ENCODE peak calls at places on chromosomes 5 and 9, in five cellular contexts. K is MM.1S, W is neural progenitor cell, N is GM23248, J is H9. O is an unnamed sample. For H3K79me2, the result is how much of the 10 kb centered on the place peaks cover.

GRCh38 chr9:4038182-4038723 is 261.6 kb downstream of the GLIS3 start:
- DNase-seq in K (no peak), W (no peak), N (peak), J (no peak), O (peak)

GRCh38 chr5:178769617-178770290 is 39.3 kb upstream of the ZNF354A start:
- DNase-seq in K (no peak), W (no peak), N (no peak), J (no peak), O (no peak)

GRCh38 chr5:133947431-133947841 is 21.0 kb downstream of the C5orf15 start:
- DNase-seq in K (no peak), W (no peak), N (no peak), J (no peak), O (peak)

GRCh38 chr9:85433046-85433445 is 308.7 kb downstream of the AGTPBP1 start:
- DNase-seq in K (no peak), W (no peak), N (no peak), J (no peak), O (no peak)

GRCh38 chr9:130043654-130044623 is 950 bp upstream of the FNBP1 start:
- DNase-seq in K (no peak), W (peak), N (peak), J (peak), O (peak)

GRCh38 chr5:109759304-109759703 is 69.6 kb downstream of the MAN2A1 start:
- DNase-seq in K (no peak), W (no peak), N (peak), J (no peak), O (no peak)

GRCh38 chr5:62152394-62153123 is 153.4 kb upstream of the KIF2A start:
- DNase-seq in K (no peak), W (peak), N (no peak), J (no peak), O (no peak)

GRCh38 chr5:83567741-83568530 is 96.4 kb downstream of the VCAN start:
- DNase-seq in K (peak), W (no peak), N (peak), J (no peak), O (peak)

GRCh38 chr5:135213466-135214239 is 179.6 kb upstream of the PITX1 start:
- DNase-seq in K (no peak), W (no peak), N (no peak), J (peak), O (no peak)

GRCh38 chr5:134406390-134406789 is 5.3 kb downstream of the CDKN2AIPNL start:
- DNase-seq in K (no peak), W (no peak), N (peak), J (no peak), O (no peak)

GRCh38 chr9:126700903-126701819 is 87.4 kb downstream of the LMX1B start:
- DNase-seq in K (no peak), W (peak), N (no peak), J (no peak), O (no peak)

GRCh38 chr5:58666141-58666540 is 83.3 kb downstream of the RAB3C start:
- DNase-seq in K (no peak), W (no peak), N (no peak), J (no peak), O (no peak)

GRCh38 chr9:34430843-34431437 is 27.4 kb downstream of the FAM219A start:
- DNase-seq in K (peak), W (peak), N (peak), J (peak), O (peak)

GRCh38 chr5:153456354-153456753 is 34.1 kb upstream of the GRIA1 start:
- DNase-seq in K (no peak), W (no peak), N (no peak), J (peak), O (no peak)

GRCh38 chr9:109167716-109168115 is 667 bp upstream of the FRRS1L start:
- DNase-seq in K (no peak), W (no peak), N (no peak), J (no peak), O (no peak)

GRCh38 chr5:153496835-153497234 is 6.4 kb downstream of the GRIA1 start:
- DNase-seq in K (peak), W (peak), N (peak), J (no peak), O (peak)

GRCh38 chr9:135075234-135076142 is 12.0 kb upstream of the OLFM1 start:
- DNase-seq in K (no peak), W (peak), N (peak), J (peak), O (no peak)

GRCh38 chr9:84754461-84754860 is 84.9 kb downstream of the NTRK2 start:
- DNase-seq in K (no peak), W (no peak), N (no peak), J (no peak), O (no peak)

GRCh38 chr9:126219166-126219565 is 107.5 kb upstream of the MVB12B start:
- DNase-seq in K (no peak), W (no peak), N (no peak), J (no peak), O (no peak)

GRCh38 chr9:133405508-133406009 is 12.3 kb downstream of the REXO4 start:
- DNase-seq in K (no peak), W (no peak), N (peak), J (no peak), O (peak)

GRCh38 chr9:14315754-14316573 is 2.0 kb upstream of the NFIB start:
- DNase-seq in K (no peak), W (peak), N (peak), J (peak), O (peak)

GRCh38 chr9:116998305-116998704 is 311.2 kb downstream of the TRIM32 start:
- DNase-seq in K (peak), W (peak), N (peak), J (no peak), O (peak)

DNA sequence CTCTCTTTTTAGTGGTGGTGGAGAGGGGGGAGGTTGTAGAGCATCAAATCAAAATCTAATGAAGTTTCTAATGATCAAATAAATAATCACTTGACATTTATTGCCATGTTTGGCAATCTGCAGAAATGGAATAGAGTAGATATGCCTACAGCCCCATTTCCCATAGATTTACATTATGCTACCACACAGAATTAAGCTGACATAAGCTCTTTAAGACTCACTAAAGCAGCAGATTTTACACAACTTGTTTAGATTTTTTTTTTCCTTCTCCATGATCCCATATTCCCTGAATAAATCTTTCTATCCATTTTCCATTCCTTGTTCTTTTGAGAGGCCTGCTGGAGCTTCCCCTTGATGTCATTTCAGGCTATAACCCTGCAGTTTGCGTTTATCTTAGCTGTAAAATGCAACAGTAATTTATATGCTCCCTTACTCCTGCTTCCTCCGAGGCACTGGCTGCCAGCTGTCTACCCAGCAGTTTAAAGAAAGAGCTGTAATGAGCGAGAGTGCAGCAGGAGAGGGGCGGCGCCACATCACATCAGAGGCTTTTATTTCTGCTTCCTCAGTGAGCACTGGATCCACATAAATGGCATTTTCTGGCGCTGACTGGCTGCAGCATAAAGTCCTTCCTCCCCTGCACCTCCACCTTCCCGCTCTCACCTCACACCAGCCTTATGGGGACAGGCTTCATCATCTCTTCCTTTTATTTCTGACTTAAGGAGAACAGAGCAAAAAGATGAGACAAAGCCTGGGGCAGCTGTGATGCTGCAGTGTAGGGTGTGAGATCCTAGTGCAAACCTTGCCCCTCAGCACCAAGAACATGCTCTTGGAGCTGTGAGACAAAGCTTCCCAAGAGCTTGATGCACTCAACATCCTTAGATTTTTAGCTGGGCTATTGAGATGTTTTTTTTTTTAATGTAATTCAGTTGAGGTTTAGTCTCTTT is 829.4 kb upstream of the ZNF608 start:
- DNase-seq in K (no peak), W (peak), N (no peak), J (peak), O (peak)
- H2AFZ ChIP-seq in K (no peak), W (peak), N (no peak), J (peak), O (peak)

DNA sequence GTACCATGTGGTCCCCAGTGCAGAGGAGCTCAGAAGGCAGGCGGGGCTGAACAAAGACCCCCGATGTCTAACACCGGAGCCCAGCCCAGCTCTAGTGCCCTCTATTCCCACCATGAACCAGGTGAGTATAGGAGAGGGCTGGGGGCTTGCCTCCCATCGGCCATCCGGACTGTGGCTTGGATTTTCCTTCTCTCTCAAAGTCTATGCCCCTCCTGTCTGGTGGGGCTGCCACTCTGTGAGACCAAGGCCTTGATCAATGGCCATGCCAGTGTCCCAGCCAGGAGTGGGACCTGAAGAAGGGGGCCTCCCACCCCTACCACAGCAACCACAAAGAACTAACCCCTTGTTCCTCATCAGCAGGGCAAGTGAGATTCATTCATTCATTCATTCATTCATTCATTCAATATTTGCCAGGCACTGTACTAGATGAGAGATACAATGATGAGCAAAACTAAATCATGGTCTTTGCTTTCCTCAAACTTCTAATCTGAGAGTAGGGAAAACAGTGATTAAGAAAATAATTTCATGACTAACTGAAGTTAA is 47.6 kb downstream of the ARHGEF37 start:
- DNase-seq in K (no peak), W (no peak), N (no peak), J (no peak), O (no peak)
- H3K79me2 ChIP-seq in K (under half), W (under half), N (under half), J (under half), O (under half)

DNA sequence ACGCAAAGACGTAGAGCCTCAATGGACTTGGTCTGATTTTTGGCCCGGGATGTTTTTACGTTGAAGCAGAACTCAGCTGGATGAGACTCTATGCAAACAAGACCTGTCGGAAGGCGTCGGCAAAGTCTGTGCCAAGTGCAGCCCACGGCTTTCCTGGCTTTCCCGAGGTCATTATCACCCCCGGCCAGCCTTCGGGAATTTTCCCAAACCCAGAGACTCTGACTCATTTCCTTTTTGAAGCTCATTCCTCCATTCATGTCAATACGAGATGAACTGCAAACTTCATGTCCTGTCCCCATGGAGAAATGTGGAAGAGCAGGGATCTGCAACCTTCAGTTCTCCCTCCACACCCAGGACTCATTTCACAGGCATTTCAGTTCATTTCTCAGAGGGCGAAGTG is 95.3 kb downstream of the IRX2 start:
- DNase-seq in K (no peak), W (no peak), N (peak), J (no peak), O (peak)
- H3K4me2 ChIP-seq in K (no peak), W (no peak), N (no peak), J (no peak), O (no peak)

DNA sequence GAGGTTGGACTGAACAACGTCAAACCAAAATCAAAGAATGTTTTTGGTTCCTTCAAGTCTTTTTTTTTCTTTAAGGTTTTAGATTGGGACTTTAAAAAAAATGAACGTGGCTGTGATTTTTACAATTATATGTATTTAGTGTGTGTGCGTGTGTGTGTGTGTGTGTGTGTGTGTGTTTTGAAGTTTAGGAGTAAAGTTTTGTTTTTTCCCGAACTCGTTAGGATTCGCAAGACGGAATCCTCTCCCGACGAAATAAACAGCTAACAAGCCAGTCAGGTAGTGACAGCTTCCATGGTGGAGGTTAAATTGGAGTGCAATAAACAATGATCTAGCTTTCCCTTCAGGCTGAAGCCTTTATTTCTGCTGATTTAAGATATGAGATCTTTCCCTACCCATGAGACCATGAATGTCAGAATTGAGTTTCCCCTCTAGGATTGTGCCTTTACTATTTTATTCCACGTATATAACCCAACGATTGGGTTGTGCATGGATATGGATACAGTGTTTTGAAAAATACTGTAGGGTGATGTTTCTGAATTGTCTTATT is 1.2 kb downstream of the KIAA1958 start:
- DNase-seq in K (no peak), W (peak), N (peak), J (no peak), O (peak)
- H2AFZ ChIP-seq in K (peak), W (peak), N (peak), J (no peak), O (no peak)

GRCh38 chr5:115840825-115841224 is 540 bp downstream of the ATG12 start:
- DNase-seq in K (no peak), W (no peak), N (no peak), J (no peak), O (no peak)

GRCh38 chr5:115842952-115843351 is 1.2 kb downstream of the AP3S1 start:
- DNase-seq in K (no peak), W (no peak), N (peak), J (no peak), O (no peak)

GRCh38 chr5:115841382-115842088 is at the start of the genes AP3S1 and ATG12:
- DNase-seq in K (peak), W (peak), N (peak), J (peak), O (peak)

GRCh38 chr5:115843444-115844130 is 1.9 kb downstream of the AP3S1 start:
- DNase-seq in K (no peak), W (no peak), N (peak), J (no peak), O (no peak)

DNA sequence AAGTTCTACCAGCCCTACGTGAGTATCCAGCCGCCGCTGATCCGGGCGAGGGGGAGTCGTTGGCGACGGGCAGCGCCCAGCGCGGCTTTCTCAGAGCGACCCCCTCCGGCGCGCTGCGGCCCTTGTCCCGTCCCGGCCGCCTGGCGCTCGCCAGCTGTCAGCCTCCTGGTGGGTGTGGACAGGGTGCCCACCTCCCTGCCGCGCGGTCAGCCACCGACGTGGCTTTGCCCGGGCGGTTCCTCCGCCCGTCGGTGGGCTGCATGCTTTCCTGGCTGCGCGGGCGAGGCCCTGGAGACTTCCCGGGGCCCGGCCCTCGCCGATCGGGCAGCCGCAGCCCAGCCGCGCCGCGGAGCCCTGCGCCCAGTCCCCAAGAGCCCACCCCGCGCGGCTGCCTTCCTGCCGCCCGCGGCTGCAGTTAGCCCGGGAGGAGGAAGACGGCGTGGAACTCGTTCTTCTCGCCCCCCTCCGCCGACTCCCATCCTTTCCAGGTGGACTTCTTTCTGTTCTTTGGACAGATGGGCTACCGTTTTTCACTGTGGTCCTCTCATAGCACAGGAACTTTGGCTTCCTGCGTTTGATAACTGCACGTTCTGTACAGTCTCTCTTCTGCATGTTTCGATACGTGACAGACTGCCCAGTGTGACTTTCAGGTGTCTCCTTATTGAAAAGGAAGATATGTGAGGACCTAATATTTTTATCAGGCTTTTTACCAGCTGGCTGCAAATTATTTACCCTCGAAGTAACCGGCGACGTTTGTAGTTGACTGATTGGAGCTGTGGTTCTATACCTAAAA is 550 bp downstream of the AP3S1 start:
- DNase-seq in K (peak), W (peak), N (peak), J (no peak), O (peak)
- H3K79me2 ChIP-seq in K (half or more), W (half or more), N (half or more), J (under half), O (half or more)

DNA sequence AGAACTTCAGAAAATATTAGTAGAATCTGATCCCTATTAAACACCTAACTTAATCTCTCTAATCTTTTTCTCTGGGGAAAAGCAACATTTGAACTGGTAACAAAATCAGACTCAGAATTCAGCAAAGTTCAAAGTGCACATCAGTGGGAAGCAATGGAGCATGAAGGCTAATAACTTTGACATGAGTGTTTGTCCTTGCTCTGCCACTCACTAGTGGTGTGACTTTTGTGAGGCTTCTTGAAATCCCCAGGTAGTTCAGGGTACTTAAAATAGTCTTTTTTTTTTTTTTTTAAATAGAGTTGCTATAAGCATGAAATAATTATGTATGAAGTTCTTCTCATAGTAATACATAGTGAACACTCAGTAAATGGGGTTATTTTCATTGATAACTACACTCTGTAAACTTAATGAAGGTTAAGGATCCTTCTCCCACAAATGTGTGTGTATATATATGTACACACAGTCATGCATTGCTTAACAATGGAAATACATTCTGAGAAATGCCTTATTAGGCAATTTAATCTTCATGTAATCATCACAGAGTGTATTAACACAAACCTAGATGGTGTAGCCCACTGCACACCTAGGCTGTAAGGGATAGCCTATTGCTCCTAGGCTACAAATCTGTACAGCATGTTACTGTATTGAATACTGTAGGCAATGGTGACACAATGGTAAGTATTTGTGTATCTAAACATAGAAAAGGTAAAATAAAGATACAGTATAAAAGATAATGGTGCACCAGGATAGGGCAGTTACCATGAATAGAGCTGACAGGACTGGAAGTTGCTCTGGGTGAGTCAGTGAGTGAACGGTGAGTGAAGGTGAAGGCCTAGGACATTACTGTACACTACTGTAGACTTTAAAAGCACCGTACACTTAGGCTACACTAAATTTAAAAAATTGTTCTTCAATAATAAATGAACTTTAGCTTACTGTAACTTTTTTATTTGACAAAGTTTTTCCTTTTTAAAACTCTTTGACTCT is 73.3 kb upstream of the HMHB1 start:
- DNase-seq in K (no peak), W (no peak), N (no peak), J (no peak), O (no peak)
- H3K4me2 ChIP-seq in K (no peak), W (no peak), N (no peak), J (no peak), O (no peak)

GRCh38 chr5:136626531-136626930 is 261.2 kb upstream of the TRPC7 start:
- DNase-seq in K (no peak), W (no peak), N (no peak), J (no peak), O (no peak)

GRCh38 chr5:136629125-136629790 is 263.9 kb upstream of the TRPC7 start:
- DNase-seq in K (no peak), W (peak), N (no peak), J (no peak), O (no peak)

GRCh38 chr5:136636001-136636400 is 270.7 kb upstream of the TRPC7 start:
- DNase-seq in K (no peak), W (no peak), N (no peak), J (no peak), O (no peak)

GRCh38 chr5:136631176-136631575 is 265.8 kb upstream of the TRPC7 start:
- DNase-seq in K (no peak), W (peak), N (no peak), J (no peak), O (peak)
- H2AFZ ChIP-seq in K (no peak), W (no peak), N (no peak), J (no peak), O (no peak)